ENCODE peak calls at places on chromosomes 2 and 18, in four cellular contexts. T is mammary epithelial cell, S is adrenal gland, G is lower lobe of right lung. C is an unnamed sample. For H3K36me3, the result is how much of the 10 kb centered on the place peaks cover.

GRCh38 chr2:168773719-168774521 is 28.5 kb upstream of the NOSTRIN start:
- DNase-seq in T (peak), S (peak), G (peak), C (peak)

GRCh38 chr2:161090401-161090800 is 69.8 kb upstream of the TANK start:
- DNase-seq in T (no peak), S (no peak), G (no peak), C (no peak)

GRCh38 chr2:174094542-174094941 is 129.4 kb upstream of the SP3 start:
- DNase-seq in T (no peak), S (no peak), G (no peak), C (no peak)

GRCh38 chr2:98479959-98480524 is 35.4 kb downstream of the INPP4A start:
- DNase-seq in T (peak), S (peak), G (peak), C (peak)

GRCh38 chr18:22683786-22684185 is 249.3 kb upstream of the RBBP8 start:
- DNase-seq in T (no peak), S (no peak), G (no peak), C (no peak)

GRCh38 chr18:79609021-79609461 is 70.6 kb upstream of the CTDP1 start:
- DNase-seq in T (no peak), S (no peak), G (peak), C (no peak)

GRCh38 chr2:64448069-64448468 is 5.9 kb upstream of the LGALSL start:
- DNase-seq in T (no peak), S (no peak), G (no peak), C (no peak)

GRCh38 chr2:12921321-12921720 is 204.6 kb downstream of the TRIB2 start:
- DNase-seq in T (no peak), S (no peak), G (no peak), C (peak)

GRCh38 chr2:159131882-159132281 is 154.6 kb downstream of the WDSUB1 start:
- DNase-seq in T (peak), S (no peak), G (no peak), C (peak)

GRCh38 chr2:119517433-119517832 is 6.8 kb downstream of the SCTR start:
- DNase-seq in T (peak), S (peak), G (peak), C (peak)

GRCh38 chr2:48414980-48415764 is 114.8 kb upstream of the STON1 start:
- DNase-seq in T (no peak), S (no peak), G (peak), C (peak)

GRCh38 chr18:75343389-75343788 is 84.1 kb downstream of the SMIM21 start:
- DNase-seq in T (no peak), S (no peak), G (no peak), C (no peak)

GRCh38 chr2:235920216-235920615 is 248.0 kb downstream of the GBX2 start:
- DNase-seq in T (no peak), S (no peak), G (no peak), C (no peak)

GRCh38 chr2:136175466-136175865 is 57.5 kb upstream of the CXCR4 start:
- DNase-seq in T (no peak), S (no peak), G (no peak), C (no peak)

GRCh38 chr2:77428946-77429345 is 93.2 kb downstream of the LRRTM4 start:
- DNase-seq in T (no peak), S (no peak), G (no peak), C (no peak)

GRCh38 chr2:169358016-169358415 is 4.3 kb downstream of the LRP2 start:
- DNase-seq in T (no peak), S (no peak), G (no peak), C (no peak)

GRCh38 chr18:58095251-58095650 is 51.2 kb downstream of the NEDD4L start:
- DNase-seq in T (no peak), S (no peak), G (no peak), C (no peak)

GRCh38 chr2:180405520-180405919 is 398.4 kb upstream of the CWC22 start:
- DNase-seq in T (no peak), S (no peak), G (no peak), C (no peak)

GRCh38 chr2:222939208-222939846 is 78.5 kb downstream of the ACSL3 start:
- DNase-seq in T (peak), S (peak), G (no peak), C (peak)

GRCh38 chr2:77108915-77109314 is 413.3 kb downstream of the LRRTM4 start:
- DNase-seq in T (no peak), S (no peak), G (no peak), C (no peak)

GRCh38 chr2:38932586-38932985 is 42.9 kb downstream of the ARHGEF33 start:
- DNase-seq in T (no peak), S (no peak), G (no peak), C (no peak)

GRCh38 chr2:51511002-51511401 is 479.1 kb upstream of the NRXN1 start:
- DNase-seq in T (no peak), S (no peak), G (no peak), C (no peak)

GRCh38 chr18:67408240-67408639 is 108.3 kb downstream of the DSEL start:
- DNase-seq in T (no peak), S (no peak), G (no peak), C (peak)

GRCh38 chr2:133674433-133675331 is 106.4 kb upstream of the NCKAP5 start:
- DNase-seq in T (peak), S (peak), G (peak), C (peak)

GRCh38 chr2:16525265-16525887 is 140.3 kb downstream of the CYRIA start:
- DNase-seq in T (peak), S (peak), G (no peak), C (no peak)

GRCh38 chr2:54916637-54917036 is 133.6 kb downstream of the RTN4 start:
- DNase-seq in T (no peak), S (no peak), G (no peak), C (no peak)

GRCh38 chr2:28319118-28320008 is 73.3 kb upstream of the FOSL2 start:
- DNase-seq in T (no peak), S (peak), G (no peak), C (no peak)

GRCh38 chr2:172427256-172427989 is at the start of gene ITGA6:
- DNase-seq in T (peak), S (peak), G (peak), C (peak)

GRCh38 chr2:149236413-149236812 is 94.0 kb upstream of the LYPD6 start:
- DNase-seq in T (no peak), S (no peak), G (no peak), C (no peak)

GRCh38 chr2:52934354-52934898 is 833.2 kb upstream of the CHAC2 start:
- DNase-seq in T (peak), S (no peak), G (no peak), C (peak)

GRCh38 chr2:118221952-118222594 is 133.8 kb downstream of the INSIG2 start:
- DNase-seq in T (peak), S (peak), G (no peak), C (peak)

GRCh38 chr18:8703781-8704301 is 1.5 kb upstream of the MTCL1 start:
- DNase-seq in T (no peak), S (no peak), G (no peak), C (no peak)

GRCh38 chr18:8705280-8705940 is at the start of gene MTCL1:
- DNase-seq in T (peak), S (no peak), G (peak), C (peak)

GRCh38 chr18:8705941-8706544 is 687 bp downstream of the MTCL1 start:
- DNase-seq in T (peak), S (no peak), G (no peak), C (no peak)

GRCh38 chr18:8703181-8703638 is 2.1 kb upstream of the MTCL1 start:
- DNase-seq in T (no peak), S (no peak), G (no peak), C (no peak)

DNA sequence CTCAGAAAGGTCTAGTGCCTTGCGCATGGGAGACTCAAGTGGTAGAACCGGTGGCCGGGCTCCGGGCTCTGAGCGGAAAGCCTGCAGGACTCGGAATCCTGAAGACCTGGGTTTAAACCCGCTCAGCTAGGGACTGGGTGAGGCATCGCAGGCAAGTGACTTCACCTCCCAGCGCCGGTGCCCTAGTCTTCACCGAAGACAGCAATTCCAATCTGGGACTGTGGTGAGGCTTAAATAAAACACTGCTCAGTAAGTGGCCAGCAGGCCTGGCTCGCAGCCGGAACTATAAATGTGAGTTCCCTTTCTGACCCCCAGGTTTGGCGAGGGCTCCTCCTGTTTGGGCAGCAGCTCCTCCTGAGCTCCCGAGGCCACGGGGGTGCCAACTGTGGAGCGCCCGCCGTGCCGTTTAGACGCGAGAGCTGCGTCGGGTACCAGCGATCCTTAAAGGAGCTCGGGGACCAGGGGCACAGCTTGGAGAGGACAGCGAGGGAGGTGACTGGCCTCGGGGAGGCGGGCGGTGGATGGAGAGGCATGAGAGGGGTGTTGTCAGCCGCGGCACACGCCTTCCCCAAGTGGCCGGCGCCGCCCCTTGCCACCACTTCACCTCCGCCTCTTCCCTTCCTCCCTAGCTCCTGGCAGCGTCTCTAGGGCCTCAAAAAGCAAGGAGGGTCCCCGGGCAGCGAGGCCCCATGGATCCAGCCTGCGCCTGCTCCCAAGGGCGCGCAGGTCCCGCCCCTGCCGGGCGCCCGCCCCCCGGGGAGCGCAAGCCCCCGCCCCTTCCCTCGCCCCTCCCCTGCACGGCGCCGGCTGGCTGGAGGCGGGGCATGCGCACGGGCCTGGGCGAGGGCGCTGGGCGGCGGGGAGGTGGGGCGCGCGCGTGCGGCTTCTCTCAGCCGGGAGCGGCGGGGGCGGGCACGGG is 736 bp upstream of the MTCL1 start:
- DNase-seq in T (peak), S (peak), G (peak), C (peak)
- TF ChIP-seq CTCF in T (no peak), S (no peak), G (no peak), C (no peak)

DNA sequence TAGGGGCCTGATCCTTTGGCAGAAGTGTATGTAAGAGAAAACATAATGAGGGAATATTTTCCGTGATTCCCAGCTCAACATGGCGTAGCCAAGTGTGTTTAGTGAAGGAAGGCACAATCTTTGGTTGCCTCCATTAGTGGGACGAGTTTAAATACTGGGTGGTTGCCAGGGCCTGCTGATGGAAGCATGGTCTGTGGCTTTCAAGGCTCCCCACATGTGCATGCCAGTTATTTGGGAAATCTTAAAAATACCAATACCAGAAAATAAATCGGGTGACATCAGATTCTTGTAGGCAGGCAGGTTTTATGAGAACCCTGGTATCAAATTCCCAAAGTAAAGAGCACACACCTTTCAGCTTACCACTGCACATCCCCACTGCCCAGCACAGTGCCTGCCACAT is 7.1 kb downstream of the MYL12A start:
- DNase-seq in T (no peak), S (no peak), G (no peak), C (no peak)
- H3K36me3 ChIP-seq in T (half or more), S (half or more), G (half or more), C (under half)

DNA sequence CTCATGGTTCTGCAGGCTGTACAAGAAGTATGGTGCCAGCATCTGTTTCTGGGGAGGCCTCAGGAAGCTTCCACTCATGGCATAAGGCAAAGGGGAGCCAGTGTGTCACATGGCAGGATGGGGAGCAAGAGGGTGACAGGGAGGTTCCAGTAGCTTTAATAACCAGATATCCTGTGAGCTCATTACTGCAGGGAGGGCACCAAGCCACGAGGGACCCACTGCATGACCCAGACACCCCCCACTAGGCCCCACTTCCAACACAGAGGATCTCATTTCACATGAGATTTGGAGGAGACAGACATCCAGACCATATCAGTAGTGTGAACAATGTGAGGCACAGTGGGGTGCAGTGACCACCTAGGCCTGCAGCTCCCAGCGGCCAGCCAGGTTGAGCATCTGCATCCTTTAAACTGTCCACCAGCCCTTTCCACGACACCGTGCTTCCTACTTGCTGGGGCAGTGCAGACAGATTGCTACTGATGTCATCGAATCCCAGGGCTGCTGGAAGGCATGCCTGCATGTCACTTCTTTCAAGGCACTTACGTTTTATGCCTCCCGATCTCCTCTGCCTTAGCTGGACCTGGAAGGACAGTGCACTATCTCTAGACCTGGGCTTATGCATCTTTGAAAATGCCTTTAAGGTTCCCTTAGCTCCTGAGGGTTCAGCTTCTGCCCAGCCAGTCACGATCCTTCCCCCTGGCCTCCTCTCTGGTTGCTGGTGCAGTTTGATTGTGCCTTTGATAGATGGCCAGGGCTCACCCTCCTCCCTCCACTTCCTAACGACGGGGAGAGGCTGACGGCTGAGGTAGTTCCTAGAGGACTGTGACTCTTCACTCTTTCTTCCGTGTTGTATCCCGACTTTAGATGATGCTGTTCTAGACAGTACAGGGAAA is 174.3 kb downstream of the FAM210A start:
- DNase-seq in T (no peak), S (peak), G (no peak), C (no peak)
- TF ChIP-seq CTCF in T (no peak), S (no peak), G (no peak), C (no peak)

GRCh38 chr2:100260712-100261620 is 61.3 kb downstream of the LONRF2 start:
- DNase-seq in T (peak), S (peak), G (no peak), C (peak)
- H3K36me3 ChIP-seq in T (under half), S (under half), G (under half), C (under half)

GRCh38 chr2:46991985-46992384 is 76.4 kb upstream of the MCFD2 start:
- DNase-seq in T (no peak), S (no peak), G (no peak), C (no peak)

GRCh38 chr2:46989491-46990230 is 74.1 kb upstream of the MCFD2 start:
- DNase-seq in T (no peak), S (peak), G (no peak), C (no peak)

GRCh38 chr2:46990231-46990588 is 74.6 kb upstream of the MCFD2 start:
- DNase-seq in T (no peak), S (no peak), G (no peak), C (no peak)

GRCh38 chr2:46988230-46988629 is 72.6 kb upstream of the MCFD2 start:
- DNase-seq in T (no peak), S (no peak), G (no peak), C (no peak)

GRCh38 chr2:46988733-46989481 is 73.3 kb upstream of the MCFD2 start:
- DNase-seq in T (no peak), S (peak), G (no peak), C (no peak)
- TF ChIP-seq CTCF in T (no peak), S (no peak), G (no peak), C (no peak)